ENCODE peak calls at places on chromosomes 16 and 17, in six cellular contexts. H, P, S, Q, M and F are unnamed samples.

GRCh38 chr16:88634141-88634993 is 4.0 kb upstream of the IL17C start:
- DNase-seq in H (no peak), Q (no peak), M (peak), S (peak), P (no peak), F (no peak)

GRCh38 chr16:26475579-26475978 is 591.1 kb upstream of the C16orf82 start:
- DNase-seq in S (no peak), P (no peak), Q (peak), M (no peak), H (no peak), F (no peak)

GRCh38 chr16:85736924-85737323 is 14.0 kb downstream of the C16orf74 start:
- DNase-seq in P (no peak), S (no peak), Q (no peak), H (no peak), M (no peak), F (no peak)

GRCh38 chr17:78132086-78132676 is 1.6 kb downstream of the TMC8 start:
- DNase-seq in H (peak), S (peak), P (peak), Q (no peak), M (no peak), F (no peak)

GRCh38 chr16:66479661-66480264 is 52.7 kb downstream of the BEAN1 start:
- DNase-seq in H (no peak), P (no peak), S (no peak), M (no peak), Q (no peak), F (no peak)

GRCh38 chr16:3467920-3468319 is 24.4 kb downstream of the NAA60 start:
- DNase-seq in M (no peak), Q (no peak), S (no peak), P (peak), H (no peak), F (no peak)

GRCh38 chr16:18039931-18040330 is 296.6 kb downstream of the NPIPA8 start:
- DNase-seq in H (no peak), M (no peak), S (no peak), Q (no peak), P (no peak), F (no peak)

GRCh38 chr16:25481636-25482035 is 210.1 kb upstream of the HS3ST4 start:
- DNase-seq in H (no peak), M (no peak), P (no peak), Q (no peak), S (no peak), F (no peak)

GRCh38 chr17:59892251-59892848 is 393 bp downstream of the TUBD1 start:
- DNase-seq in H (no peak), M (no peak), P (no peak), Q (no peak), S (no peak), F (peak)

GRCh38 chr17:73644145-73645049 is at the start of gene SDK2:
- DNase-seq in P (no peak), M (peak), S (peak), Q (no peak), H (peak), F (no peak)

GRCh38 chr16:13070268-13070667 is 168.9 kb downstream of the SHISA9 start:
- DNase-seq in H (no peak), P (no peak), Q (peak), M (no peak), S (no peak), F (no peak)

GRCh38 chr17:3885271-3885670 is 7.6 kb downstream of the CAMKK1 start:
- DNase-seq in S (no peak), Q (no peak), H (no peak), P (no peak), M (no peak), F (no peak)

GRCh38 chr17:39867084-39867890 is 715 bp upstream of the ZPBP2 start:
- DNase-seq in Q (no peak), M (no peak), H (no peak), S (peak), P (no peak), F (no peak)

GRCh38 chr17:79258843-79259242 is 184.2 kb downstream of the ENGASE start:
- DNase-seq in H (no peak), P (no peak), M (no peak), S (no peak), Q (no peak), F (no peak)

GRCh38 chr17:8072727-8073461 is 14.6 kb downstream of the ALOX12B start:
- DNase-seq in S (no peak), M (peak), H (no peak), Q (no peak), P (no peak), F (no peak)

GRCh38 chr17:76658387-76658705 is 14.8 kb upstream of the ST6GALNAC1 start:
- DNase-seq in H (no peak), S (no peak), M (no peak), P (no peak), Q (no peak), F (no peak)

GRCh38 chr17:16100737-16101400 is 101.2 kb downstream of the TTC19 start:
- DNase-seq in S (no peak), Q (no peak), P (no peak), M (no peak), H (no peak), F (no peak)

GRCh38 chr17:17446666-17447155 is 30.1 kb upstream of the MED9 start:
- DNase-seq in P (no peak), S (no peak), H (no peak), M (no peak), Q (no peak), F (no peak)

GRCh38 chr16:11297492-11298142 is 16.5 kb upstream of the PRM1 start:
- DNase-seq in S (peak), P (peak), H (peak), Q (peak), M (peak), F (peak)

GRCh38 chr16:87178977-87179376 is 138.2 kb downstream of the C16orf95 start:
- DNase-seq in S (no peak), H (no peak), P (peak), Q (no peak), M (peak), F (peak)

GRCh38 chr16:67881557-67882220 is 3.0 kb upstream of the NRN1L start:
- DNase-seq in S (no peak), M (no peak), P (no peak), Q (peak), H (no peak), F (no peak)

GRCh38 chr17:43952351-43952723 is 1.4 kb downstream of the PYY start:
- DNase-seq in M (peak), S (no peak), Q (no peak), H (no peak), P (no peak), F (no peak)

GRCh38 chr16:85422124-85422373 is 191.1 kb upstream of the GSE1 start:
- DNase-seq in M (no peak), S (no peak), Q (no peak), H (no peak), P (no peak), F (no peak)

GRCh38 chr17:80441133-80441578 is 26.2 kb downstream of the ENDOV start:
- DNase-seq in Q (no peak), S (peak), M (peak), H (peak), P (peak), F (peak)

GRCh38 chr17:59093702-59094231 is 12.9 kb downstream of the TRIM37 start:
- DNase-seq in Q (no peak), P (no peak), M (peak), S (no peak), H (no peak), F (peak)

GRCh38 chr17:17836818-17837379 is at the start of gene SREBF1:
- DNase-seq in P (peak), S (peak), H (peak), Q (peak), M (peak), F (peak)

GRCh38 chr17:50511058-50511457 is 2.8 kb downstream of the MYCBPAP start:
- DNase-seq in S (peak), M (no peak), P (no peak), Q (no peak), H (no peak), F (peak)

GRCh38 chr17:63082273-63082861 is 116.3 kb downstream of the TANC2 start:
- DNase-seq in M (peak), H (no peak), P (no peak), Q (no peak), S (no peak), F (peak)

GRCh38 chr17:8894673-8895578 is 27.5 kb upstream of the PIK3R6 start:
- DNase-seq in H (no peak), S (peak), Q (peak), P (peak), M (peak), F (peak)

GRCh38 chr16:77424841-77425604 is 9.8 kb downstream of the ADAMTS18 start:
- DNase-seq in Q (peak), S (no peak), M (no peak), H (no peak), P (no peak), F (no peak)

GRCh38 chr17:2959371-2960130 is 103.9 kb downstream of the OR1D5 start:
- DNase-seq in H (no peak), Q (no peak), S (no peak), M (no peak), P (no peak), F (no peak)

GRCh38 chr17:68035131-68035522 is 408 bp upstream of the KPNA2 start:
- DNase-seq in Q (no peak), H (peak), S (no peak), M (no peak), P (peak), F (no peak)

GRCh38 chr17:9259419-9259818 is 238.1 kb downstream of the NTN1 start:
- DNase-seq in H (no peak), P (no peak), M (no peak), S (no peak), Q (no peak), F (no peak)

GRCh38 chr16:80718480-80719220 is 85.7 kb downstream of the CDYL2 start:
- DNase-seq in M (peak), S (no peak), Q (no peak), P (no peak), H (no peak), F (no peak)

GRCh38 chr16:8674413-8675022 is at the start of gene ABAT:
- DNase-seq in M (peak), Q (peak), H (peak), P (peak), S (peak), F (peak)

GRCh38 chr16:78161023-78161729 is 61.7 kb downstream of the WWOX start:
- DNase-seq in P (no peak), S (no peak), M (no peak), H (no peak), Q (no peak), F (no peak)

GRCh38 chr16:15976225-15976812 is 26.9 kb downstream of the ABCC1 start:
- DNase-seq in Q (no peak), S (no peak), H (no peak), M (no peak), P (no peak), F (no peak)

GRCh38 chr16:85335584-85336492 is 223.6 kb upstream of the CIBAR2 start:
- DNase-seq in Q (no peak), P (no peak), S (no peak), H (no peak), M (no peak), F (no peak)